ENCODE peak calls at places on chromosomes 12 and 14, in seven cellular contexts. D is HepG2, T is A549, V is Panc1, C is K562, K is HCT116, X is SK-N-SH. S is an unnamed sample.

GRCh38 chr14:97266653-97267052 is 469.5 kb downstream of the VRK1 start:
- DNase-seq in K (peak; percentile 89), X (no peak), V (no peak), C (no peak), D (peak; percentile 10), T (peak; percentile 14), S (no peak)

GRCh38 chr12:6818246-6819006 is 3.2 kb upstream of the GPR162 start:
- DNase-seq in T (no peak), D (no peak), X (no peak), V (no peak), C (no peak), K (no peak), S (no peak)

GRCh38 chr12:109553929-109554500 is 19.3 kb downstream of the MMAB start:
- DNase-seq in X (peak; percentile 51), K (no peak), V (no peak), T (no peak), C (no peak), D (no peak), S (no peak)

GRCh38 chr14:104580961-104581360 is 1.4 kb downstream of the C14orf180 start:
- DNase-seq in T (no peak), D (no peak), K (no peak), C (no peak), V (no peak), X (peak; percentile 83), S (no peak)

GRCh38 chr14:84622357-84622756 is 907.6 kb upstream of the FLRT2 start:
- DNase-seq in D (no peak), K (no peak), C (no peak), T (no peak), V (no peak), X (no peak), S (no peak)

GRCh38 chr14:103552011-103552797 is 10.3 kb downstream of the BAG5 start:
- DNase-seq in V (no peak), C (no peak), K (no peak), D (no peak), X (no peak), T (no peak), S (no peak)

GRCh38 chr12:54037360-54038259 is 4.8 kb downstream of the HOXC5 start:
- DNase-seq in V (no peak), C (no peak), T (no peak), D (no peak), K (no peak), X (no peak), S (no peak)

GRCh38 chr12:51415931-51416330 is 8.7 kb upstream of the SLC4A8 start:
- DNase-seq in D (no peak), K (no peak), V (no peak), X (no peak), T (no peak), C (no peak), S (no peak)

GRCh38 chr12:43104524-43104923 is 447.5 kb downstream of the ADAMTS20 start:
- DNase-seq in T (no peak), K (no peak), C (no peak), X (no peak), D (no peak), V (no peak), S (no peak)

GRCh38 chr12:6554168-6554989 is 1.5 kb downstream of the IFFO1 start:
- DNase-seq in X (peak; percentile 89), K (peak; percentile 62), V (no peak), T (peak; percentile 82), C (peak; percentile 63), D (peak; percentile 77), S (no peak)

GRCh38 chr12:93582351-93582750 is 9.9 kb downstream of the SOCS2 start:
- DNase-seq in K (no peak), T (no peak), X (no peak), C (no peak), V (no peak), D (no peak), S (no peak)

GRCh38 chr12:25347716-25348261 is 97.1 kb upstream of the KRAS start:
- DNase-seq in C (no peak), T (peak; percentile 75), X (no peak), D (no peak), V (no peak), K (no peak), S (no peak)

GRCh38 chr12:25348290-25348689 is 97.6 kb upstream of the KRAS start:
- DNase-seq in T (no peak), D (no peak), V (no peak), X (peak; percentile 69), C (no peak), K (no peak), S (no peak)

DNA sequence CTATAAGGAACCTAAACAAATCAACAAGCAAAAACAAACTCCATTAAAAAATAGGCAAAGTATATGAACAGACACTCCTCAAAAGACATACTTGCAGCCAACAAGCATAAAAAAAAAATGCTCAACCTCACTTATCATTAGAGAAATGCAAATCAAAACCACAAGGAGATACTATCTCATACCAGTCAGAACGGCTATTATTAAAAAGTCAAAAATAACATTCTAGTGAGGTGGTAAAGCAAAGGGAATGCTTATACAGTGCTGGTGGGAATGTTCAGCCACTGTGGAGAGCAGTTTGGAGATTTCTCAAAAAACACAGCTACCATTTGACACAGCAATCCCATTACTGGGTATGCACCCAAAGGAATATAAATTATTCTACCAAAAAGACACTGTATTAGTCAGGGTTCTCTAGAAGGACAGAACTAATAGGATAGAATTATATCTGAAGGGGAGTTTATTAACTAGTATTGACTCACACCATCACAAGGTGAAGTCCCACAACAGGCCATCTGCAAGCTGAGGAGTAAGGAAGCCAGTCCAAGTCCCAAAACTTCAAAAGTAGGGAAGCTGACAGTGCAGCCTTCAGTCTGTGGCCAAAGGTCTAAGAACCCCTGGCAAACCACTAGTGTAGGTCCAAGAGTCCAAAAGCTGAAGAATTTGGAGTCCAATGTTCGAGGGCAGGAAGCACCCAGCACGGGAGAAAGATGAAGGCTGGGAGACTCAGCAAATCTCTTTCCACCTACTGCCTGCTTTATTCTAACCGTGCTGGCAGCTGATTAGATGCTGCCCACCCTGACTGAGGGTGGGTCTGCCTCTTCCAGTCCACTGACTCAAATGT is 101.6 kb upstream of the KRAS start:
- DNase-seq in X (no peak), C (no peak), T (no peak), K (no peak), V (no peak), D (no peak), S (peak; percentile 24)
- TF ChIP-seq REST in X (no peak), C (no peak), T (no peak), K (no peak), V (no peak), D (no peak), S (no peak)

GRCh38 chr14:76686646-76687045 is 74.6 kb upstream of the VASH1 start:
- DNase-seq in D (no peak), C (no peak), V (no peak), X (no peak), T (no peak), K (no peak), S (no peak)
- H3K9me3 ChIP-seq in D (peaks cover 9% of the 10 kb centered on the region), C (no peaks in the 10 kb centered on the region), V (peaks cover 9% of the 10 kb centered on the region), X (peaks cover 11% of the 10 kb centered on the region), T (peaks cover 30% of the 10 kb centered on the region), K (peaks cover 16% of the 10 kb centered on the region), S (peaks cover 3% of the 10 kb centered on the region)

GRCh38 chr12:11730299-11731041 is 81.0 kb downstream of the ETV6 start:
- DNase-seq in X (no peak), C (no peak), K (peak; percentile 12), V (no peak), D (no peak), T (no peak), S (peak; percentile 85)
- TF ChIP-seq REST in X (no peak), C (no peak), K (no peak), V (no peak), D (no peak), T (no peak), S (no peak)

DNA sequence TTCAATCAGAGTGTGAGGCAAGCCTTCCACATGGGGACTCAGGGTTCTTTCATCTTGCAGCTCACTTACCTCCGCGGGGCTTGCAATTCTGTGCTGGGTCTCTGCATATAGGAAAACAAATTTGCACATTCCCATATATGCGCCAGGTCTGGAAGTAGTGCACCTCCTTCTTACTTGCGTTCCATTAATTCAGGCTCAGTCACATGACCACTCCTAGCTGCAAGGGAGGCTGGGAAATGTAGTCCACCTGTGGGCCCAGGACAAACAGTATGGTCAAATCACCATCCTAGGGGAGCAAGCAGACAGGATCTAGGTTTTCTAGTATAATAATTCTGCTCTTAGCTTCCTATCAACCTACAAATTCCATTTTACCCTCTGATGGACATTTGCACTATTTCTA is 160.4 kb downstream of the AACS start:
- DNase-seq in V (no peak), K (no peak), T (no peak), C (no peak), D (no peak), X (no peak), S (no peak)
- H3K9me3 ChIP-seq in V (no peaks in the 10 kb centered on the region), K (no peaks in the 10 kb centered on the region), T (no peaks in the 10 kb centered on the region), C (no peaks in the 10 kb centered on the region), D (no peaks in the 10 kb centered on the region), X (no peaks in the 10 kb centered on the region), S (no peaks in the 10 kb centered on the region)

GRCh38 chr14:105857223-105857815 is 330.9 kb downstream of the TMEM121 start:
- DNase-seq in C (no peak), K (no peak), T (no peak), X (no peak), V (no peak), D (no peak), S (no peak)
- TF ChIP-seq REST in C (no peak), K (no peak), T (no peak), X (no peak), V (no peak), D (no peak), S (no peak)

DNA sequence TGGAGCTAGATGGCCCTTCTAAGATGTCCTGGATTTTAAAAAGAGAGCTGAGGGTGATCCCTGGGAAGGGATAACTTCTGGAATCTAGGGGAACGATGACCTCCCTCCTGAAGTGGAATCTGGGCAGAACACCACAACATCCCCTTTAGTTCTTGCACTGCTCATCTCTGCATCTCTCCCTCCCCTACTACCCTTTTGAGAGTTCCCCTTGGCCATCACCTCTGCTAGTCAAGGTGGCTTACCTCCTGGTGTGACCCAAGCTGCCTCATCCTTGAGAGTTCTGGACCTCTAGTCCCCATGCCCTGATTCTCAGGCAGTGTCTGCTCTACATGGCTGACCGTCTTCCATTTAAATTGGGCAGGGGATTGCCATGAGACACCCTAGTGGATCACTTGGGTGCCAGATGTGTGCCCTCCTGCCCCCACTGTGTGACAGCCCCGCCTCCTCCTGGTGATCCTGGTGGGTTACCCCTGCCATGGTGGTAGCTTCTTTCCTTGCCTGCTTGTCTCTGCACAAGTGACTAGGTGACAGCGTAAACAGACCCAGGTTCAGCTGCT is 216.4 kb downstream of the PCNX1 start:
- DNase-seq in D (no peak), T (no peak), C (no peak), X (no peak), V (no peak), K (no peak), S (no peak)
- H3K9me3 ChIP-seq in D (no peaks in the 10 kb centered on the region), T (no peaks in the 10 kb centered on the region), C (no peaks in the 10 kb centered on the region), X (no peaks in the 10 kb centered on the region), V (no peaks in the 10 kb centered on the region), K (no peaks in the 10 kb centered on the region), S (no peaks in the 10 kb centered on the region)